ENCODE peak calls at places on chromosomes 5 and 9, in six cellular contexts. H is transverse colon, L is thoracic aorta, N is endodermal cell, U is hepatocyte, M is psoas muscle. G is an unnamed sample.

GRCh38 chr5:168468836-168469235 is 17.4 kb upstream of the RARS1 start:
- DNase-seq in M (no peak), N (no peak), H (no peak), U (no peak), L (no peak), G (no peak)

GRCh38 chr9:122331523-122331927 is 39.3 kb upstream of the PTGS1 start:
- DNase-seq in L (no peak), N (peak), U (no peak), M (no peak), H (no peak), G (no peak)

GRCh38 chr9:127168756-127169506 is 46.5 kb upstream of the ANGPTL2 start:
- DNase-seq in U (no peak), H (no peak), L (no peak), M (no peak), N (no peak), G (no peak)

GRCh38 chr9:99486684-99487083 is 264.6 kb downstream of the SEC61B start:
- DNase-seq in N (no peak), L (no peak), M (no peak), H (no peak), U (no peak), G (no peak)

GRCh38 chr5:93062548-93062947 is 518.5 kb downstream of the NR2F1-AS1 start:
- DNase-seq in L (no peak), U (no peak), N (no peak), M (no peak), H (no peak), G (no peak)

GRCh38 chr5:113090336-113091106 is 113.9 kb downstream of the DCP2 start:
- DNase-seq in L (no peak), H (no peak), U (no peak), M (no peak), N (peak), G (no peak)

GRCh38 chr9:3879315-3879714 is 353.5 kb upstream of the RFX3 start:
- DNase-seq in U (no peak), M (peak), N (no peak), H (no peak), L (no peak), G (no peak)

GRCh38 chr9:8430945-8431344 is 631.4 kb upstream of the DMAC1 start:
- DNase-seq in M (no peak), L (no peak), H (no peak), U (no peak), N (no peak), G (no peak)

GRCh38 chr9:106960238-106960637 is 97.3 kb downstream of the ZNF462 start:
- DNase-seq in N (no peak), M (no peak), U (no peak), H (no peak), L (no peak), G (no peak)

GRCh38 chr5:155786108-155786507 is 540.9 kb upstream of the SGCD start:
- DNase-seq in L (no peak), N (no peak), U (no peak), M (no peak), H (no peak), G (no peak)

GRCh38 chr5:22431840-22432239 is 421.3 kb downstream of the CDH12 start:
- DNase-seq in H (no peak), N (no peak), M (no peak), U (no peak), L (no peak), G (no peak)

GRCh38 chr9:27308691-27309390 is 11.9 kb upstream of the EQTN start:
- DNase-seq in U (no peak), H (no peak), N (peak), L (no peak), M (no peak), G (no peak)

GRCh38 chr9:112115955-112116354 is 59.1 kb downstream of the SUSD1 start:
- DNase-seq in H (no peak), N (no peak), M (no peak), U (no peak), L (no peak), G (no peak)

GRCh38 chr5:1648806-1649205 is 125.0 kb upstream of the LPCAT1 start:
- DNase-seq in H (no peak), M (no peak), N (no peak), L (no peak), U (no peak), G (no peak)

GRCh38 chr9:698276-698675 is 143.2 kb upstream of the DMRT1 start:
- DNase-seq in L (no peak), N (no peak), M (no peak), U (no peak), H (no peak), G (no peak)
- H3K27ac ChIP-seq in L (peak), N (no peak), M (peak), U (peak), H (peak), G (peak)

DNA sequence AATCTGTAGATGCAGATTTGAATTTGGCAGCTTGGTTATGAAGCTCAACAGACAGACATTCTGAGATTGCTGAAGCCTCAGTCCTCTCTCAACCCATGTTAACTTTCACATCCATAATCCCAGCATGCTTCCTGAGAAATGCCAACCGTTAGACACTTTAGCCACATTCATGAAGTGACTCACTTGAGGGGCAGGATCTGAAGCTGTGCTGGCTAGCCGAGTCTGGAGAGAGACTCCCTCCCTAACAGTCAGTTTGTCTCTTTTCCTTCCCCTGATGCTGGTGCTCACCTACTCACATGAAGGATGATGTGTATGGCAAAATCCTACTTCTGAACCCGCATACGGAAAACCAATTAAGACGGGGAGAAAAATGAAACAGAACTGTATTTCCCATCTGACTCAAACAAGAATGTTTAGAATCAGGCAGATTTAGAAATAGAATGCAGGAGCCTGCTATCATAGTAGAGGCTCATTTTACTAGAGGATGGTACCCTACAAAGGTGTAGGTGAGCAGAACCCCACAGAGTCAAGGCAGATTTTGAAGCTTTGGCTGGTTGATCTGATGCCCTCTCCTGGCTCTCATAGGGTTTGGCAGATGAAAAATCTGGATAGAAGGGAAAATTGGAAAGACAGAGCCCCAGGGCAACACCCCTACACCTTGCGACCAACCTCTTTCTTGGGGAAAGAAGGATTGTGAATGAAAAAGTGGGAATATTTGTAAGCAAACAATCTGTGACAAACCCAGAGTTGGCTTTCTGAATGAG is 150.9 kb upstream of the LHFPL2 start:
- DNase-seq in H (no peak), M (no peak), N (no peak), U (no peak), L (no peak), G (no peak)
- H3K27ac ChIP-seq in H (no peak), M (no peak), N (no peak), U (no peak), L (no peak), G (no peak)

DNA sequence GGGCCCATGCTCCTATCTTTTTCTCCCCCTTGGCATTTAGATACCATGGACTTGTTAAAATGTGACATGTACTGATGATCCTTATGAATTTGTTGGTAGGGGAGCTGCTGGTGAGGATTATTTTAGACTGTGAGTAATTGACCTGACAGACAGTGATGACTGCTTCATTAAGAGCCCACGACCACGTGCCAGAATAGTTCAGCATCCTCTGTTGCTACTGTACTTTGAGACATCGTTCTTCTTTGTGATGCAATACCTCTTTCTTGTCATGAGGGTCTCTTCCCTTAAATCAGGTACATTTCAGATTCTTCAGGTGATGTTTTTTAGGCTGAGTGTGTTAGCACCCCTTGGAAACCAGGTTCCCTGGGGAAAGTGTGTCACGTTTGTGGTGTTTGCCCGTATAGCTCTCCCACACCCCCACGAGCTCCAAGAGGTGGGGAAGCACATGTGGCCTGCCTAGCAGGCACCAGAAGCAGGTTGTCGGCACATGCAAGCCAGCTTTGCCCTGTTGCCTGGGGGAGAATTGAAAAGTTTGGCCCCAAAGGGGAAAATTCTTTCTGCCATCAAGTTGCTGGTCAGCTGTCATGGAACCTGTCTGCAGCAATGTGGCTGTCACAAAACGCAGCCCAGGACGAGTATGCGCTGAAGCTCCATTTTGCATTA is 25.1 kb downstream of the QRFP start:
- DNase-seq in U (no peak), L (no peak), H (no peak), N (no peak), M (no peak), G (no peak)
- H3K27ac ChIP-seq in U (no peak), L (no peak), H (no peak), N (no peak), M (no peak), G (no peak)

DNA sequence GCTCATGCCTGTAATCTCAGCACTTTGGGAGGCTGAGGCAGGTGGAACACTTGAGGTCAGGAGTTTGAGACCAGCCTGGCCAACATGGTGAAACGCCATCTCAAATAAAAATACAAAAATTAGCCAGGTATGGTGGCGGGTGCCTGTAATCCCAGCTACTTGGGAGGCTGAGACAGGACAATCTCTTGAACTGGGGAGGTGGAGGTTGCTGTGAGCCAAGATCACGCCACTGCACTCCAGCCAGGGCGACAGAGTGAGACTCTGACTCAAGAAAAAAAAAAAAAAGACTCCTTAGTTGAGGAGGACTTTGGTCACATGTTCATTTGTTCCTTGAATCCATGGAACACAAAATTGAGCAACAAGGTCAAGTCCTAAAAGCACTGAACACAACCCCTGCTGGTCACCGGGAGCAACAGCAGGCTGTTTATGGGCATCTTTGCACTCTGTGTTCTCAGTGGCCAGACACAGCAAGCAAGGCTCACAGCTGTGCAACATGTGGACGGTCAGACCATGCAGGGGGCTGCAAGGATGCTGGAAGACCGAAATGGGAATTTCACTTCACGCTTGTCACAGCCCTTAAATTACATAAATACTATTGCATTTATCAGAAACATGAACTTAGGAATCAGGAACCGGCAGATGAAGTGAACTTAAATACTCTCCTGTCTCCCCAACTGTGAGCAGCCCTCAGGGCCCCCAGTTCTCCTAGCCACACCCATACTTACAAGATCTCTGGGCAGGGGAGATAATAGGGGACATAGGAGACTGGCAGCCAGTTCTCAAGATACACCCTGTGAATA is 2.8 kb downstream of the GBGT1 start:
- DNase-seq in N (peak), L (no peak), U (peak), M (peak), H (peak), G (peak)
- H3K27ac ChIP-seq in N (no peak), L (no peak), U (peak), M (no peak), H (peak), G (peak)

DNA sequence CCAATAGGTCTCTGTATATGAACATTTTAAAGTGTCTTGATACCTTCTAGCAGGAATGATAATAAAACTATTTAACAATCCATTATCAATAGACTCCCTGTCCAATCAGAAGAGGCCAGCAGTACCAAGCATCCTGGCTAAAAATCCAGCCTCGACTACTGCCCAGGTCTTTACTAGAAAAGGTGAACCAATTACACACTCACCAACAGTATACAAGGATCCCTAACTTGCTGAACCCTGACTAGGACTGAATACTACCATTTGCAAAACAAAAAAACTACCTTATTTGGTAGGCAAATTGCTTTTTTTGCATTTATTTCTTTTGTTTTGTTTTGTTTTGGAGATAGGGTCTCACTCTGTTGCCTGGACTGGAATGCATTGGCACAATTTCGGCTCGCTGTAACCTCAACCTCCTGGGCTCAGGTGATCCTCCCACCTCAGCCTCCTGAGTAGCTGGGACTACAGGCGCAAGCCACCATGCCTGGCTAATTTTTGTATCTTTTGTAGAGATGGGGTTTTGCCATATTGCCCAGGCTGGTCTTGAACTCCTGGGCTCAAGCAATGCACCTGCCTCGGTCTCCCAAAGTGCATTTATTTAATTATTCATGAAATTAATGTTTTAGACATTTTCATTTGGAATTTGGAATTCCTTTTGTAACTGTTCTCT is 27.5 kb downstream of the FNBP1 start:
- DNase-seq in N (no peak), U (no peak), M (no peak), L (no peak), H (no peak), G (no peak)
- H3K27ac ChIP-seq in N (no peak), U (no peak), M (no peak), L (no peak), H (no peak), G (peak)

GRCh38 chr5:134255418-134256150 is 29.7 kb upstream of the PPP2CA start:
- DNase-seq in L (no peak), H (no peak), U (no peak), M (no peak), N (no peak), G (no peak)
- H3K27ac ChIP-seq in L (no peak), H (no peak), U (no peak), M (no peak), N (no peak), G (no peak)

GRCh38 chr5:135031146-135031812 is 2.7 kb downstream of the PITX1 start:
- DNase-seq in L (no peak), U (no peak), M (peak), N (peak), H (no peak), G (no peak)
- H3K27ac ChIP-seq in L (peak), U (peak), M (peak), N (no peak), H (peak), G (no peak)

DNA sequence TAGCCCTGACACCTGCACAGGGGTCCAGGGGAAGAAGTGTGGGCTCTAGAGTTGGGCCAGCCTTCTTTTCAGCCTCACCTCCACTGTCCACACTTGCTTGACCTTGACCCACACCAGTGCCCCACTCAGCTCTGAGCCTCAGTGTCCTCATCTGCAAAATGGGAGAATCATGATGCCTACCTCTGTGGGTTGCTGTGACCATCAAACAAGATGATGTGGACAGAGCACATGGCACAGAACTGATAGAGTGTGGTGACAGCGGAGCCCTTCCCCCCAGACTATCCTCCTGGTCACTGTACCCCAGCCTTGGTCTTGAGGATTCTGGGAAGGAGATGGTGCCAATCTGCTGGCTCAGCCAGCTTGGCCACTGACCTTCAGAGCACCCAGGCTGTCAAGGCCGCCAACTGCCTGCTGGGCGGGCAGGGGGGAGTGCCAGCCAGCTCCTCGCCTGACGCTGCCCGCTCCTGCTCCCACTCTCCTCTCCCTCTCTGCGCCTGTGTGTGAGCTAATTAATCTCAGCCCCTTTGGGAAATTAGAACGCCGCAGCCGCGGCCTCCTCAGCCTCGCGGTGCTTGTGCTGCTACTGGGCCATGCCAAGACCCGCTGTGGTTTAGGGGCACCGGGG is 16.7 kb downstream of the CXXC5 start:
- DNase-seq in U (no peak), M (peak), H (no peak), L (no peak), N (no peak), G (no peak)
- H3K27ac ChIP-seq in U (no peak), M (peak), H (no peak), L (peak), N (no peak), G (no peak)

GRCh38 chr9:82488702-82489578 is 500.4 kb downstream of the SPATA31D1 start:
- DNase-seq in U (peak), N (no peak), L (no peak), H (no peak), M (no peak), G (no peak)

GRCh38 chr9:82489579-82489915 is 501.0 kb downstream of the SPATA31D1 start:
- DNase-seq in M (no peak), H (no peak), U (no peak), L (no peak), N (no peak), G (no peak)

GRCh38 chr9:82488319-82488701 is 499.7 kb downstream of the SPATA31D1 start:
- DNase-seq in N (no peak), M (no peak), L (no peak), H (no peak), U (peak), G (no peak)

GRCh38 chr9:82491604-82492003 is 503.0 kb downstream of the SPATA31D1 start:
- DNase-seq in H (no peak), N (no peak), L (no peak), M (no peak), U (no peak), G (no peak)

GRCh38 chr9:82490019-82490499 is 501.5 kb downstream of the SPATA31D1 start:
- DNase-seq in H (no peak), M (no peak), L (no peak), U (no peak), N (peak), G (no peak)
- H3K27ac ChIP-seq in H (no peak), M (no peak), L (no peak), U (no peak), N (peak), G (peak)

G was measured in uterus.